ENCODE peak calls at places on chromosomes 2 and 18, in eight cellular contexts. One of them, this sample, is unnamed.

GRCh38 chr18:2625217-2625616 is 30.3 kb upstream of the SMCHD1 start:
- DNase-seq in putamen: no peak
- DNase-seq in fibroblast of pulmonary artery: no peak
- DNase-seq in HEK293T: no peak
- DNase-seq in Calu3: no peak
- DNase-seq in stimulated activated CD8-positive, alpha-beta memory T cell treated with anti-CD3 and anti-CD28 coated beads, Interleukin-2, amount 100 ng/mL, for 48 hours: no peak
- DNase-seq in brain microvascular endothelial cell: no peak
- DNase-seq in GM23248: no peak
- DNase-seq in this sample: no peak

GRCh38 chr2:123935405-123935804 is 89.7 kb upstream of the CNTNAP5 start:
- DNase-seq in putamen: no peak
- DNase-seq in fibroblast of pulmonary artery: no peak
- DNase-seq in HEK293T: no peak
- DNase-seq in Calu3: no peak
- DNase-seq in stimulated activated CD8-positive, alpha-beta memory T cell treated with anti-CD3 and anti-CD28 coated beads, Interleukin-2, amount 100 ng/mL, for 48 hours: no peak
- DNase-seq in brain microvascular endothelial cell: no peak
- DNase-seq in GM23248: no peak
- DNase-seq in this sample: no peak

GRCh38 chr2:1856922-1857321 is 112.6 kb upstream of the PXDN start:
- DNase-seq in putamen: no peak
- DNase-seq in fibroblast of pulmonary artery: peak
- DNase-seq in HEK293T: no peak
- DNase-seq in Calu3: no peak
- DNase-seq in stimulated activated CD8-positive, alpha-beta memory T cell treated with anti-CD3 and anti-CD28 coated beads, Interleukin-2, amount 100 ng/mL, for 48 hours: no peak
- DNase-seq in brain microvascular endothelial cell: peak
- DNase-seq in GM23248: peak
- DNase-seq in this sample: no peak

GRCh38 chr18:6044773-6045172 is 149.5 kb upstream of the TMEM200C start:
- DNase-seq in putamen: no peak
- DNase-seq in fibroblast of pulmonary artery: peak
- DNase-seq in HEK293T: no peak
- DNase-seq in Calu3: no peak
- DNase-seq in stimulated activated CD8-positive, alpha-beta memory T cell treated with anti-CD3 and anti-CD28 coated beads, Interleukin-2, amount 100 ng/mL, for 48 hours: no peak
- DNase-seq in brain microvascular endothelial cell: no peak
- DNase-seq in GM23248: no peak
- DNase-seq in this sample: no peak

GRCh38 chr2:219060821-219061791 is at the start of gene IHH:
- DNase-seq in putamen: no peak
- DNase-seq in fibroblast of pulmonary artery: no peak
- DNase-seq in HEK293T: peak
- DNase-seq in Calu3: peak
- DNase-seq in stimulated activated CD8-positive, alpha-beta memory T cell treated with anti-CD3 and anti-CD28 coated beads, Interleukin-2, amount 100 ng/mL, for 48 hours: no peak
- DNase-seq in brain microvascular endothelial cell: no peak
- DNase-seq in GM23248: peak
- DNase-seq in this sample: no peak

GRCh38 chr2:64863097-64863820 is 125.9 kb upstream of the SLC1A4 start:
- DNase-seq in putamen: no peak
- DNase-seq in fibroblast of pulmonary artery: no peak
- DNase-seq in HEK293T: no peak
- DNase-seq in Calu3: no peak
- DNase-seq in stimulated activated CD8-positive, alpha-beta memory T cell treated with anti-CD3 and anti-CD28 coated beads, Interleukin-2, amount 100 ng/mL, for 48 hours: no peak
- DNase-seq in brain microvascular endothelial cell: no peak
- DNase-seq in GM23248: no peak
- DNase-seq in this sample: no peak

GRCh38 chr18:77005651-77006195 is 126.9 kb downstream of the MBP start:
- DNase-seq in putamen: no peak
- DNase-seq in fibroblast of pulmonary artery: no peak
- DNase-seq in HEK293T: no peak
- DNase-seq in Calu3: no peak
- DNase-seq in stimulated activated CD8-positive, alpha-beta memory T cell treated with anti-CD3 and anti-CD28 coated beads, Interleukin-2, amount 100 ng/mL, for 48 hours: no peak
- DNase-seq in brain microvascular endothelial cell: no peak
- DNase-seq in GM23248: no peak
- DNase-seq in this sample: no peak

GRCh38 chr2:140683658-140684057 is 1447.2 kb downstream of the LRP1B start:
- DNase-seq in putamen: no peak
- DNase-seq in fibroblast of pulmonary artery: no peak
- DNase-seq in HEK293T: no peak
- DNase-seq in Calu3: no peak
- DNase-seq in stimulated activated CD8-positive, alpha-beta memory T cell treated with anti-CD3 and anti-CD28 coated beads, Interleukin-2, amount 100 ng/mL, for 48 hours: no peak
- DNase-seq in brain microvascular endothelial cell: no peak
- DNase-seq in GM23248: no peak
- DNase-seq in this sample: no peak

This sample was measured in T-helper 17 cell.